ENCODE peak calls at places on chromosomes 16 and 17, in nine cellular contexts. W, Z, B, A, Y, U, M, T and E are unnamed samples.

GRCh38 chr17:31398381-31399275 is 7.2 kb downstream of the RAB11FIP4 start:
- DNase-seq in W (no peak), Z (no peak), B (no peak), A (no peak), Y (no peak), U (no peak), M (peak), T (no peak), E (no peak)

GRCh38 chr17:58153046-58153445 is 4.9 kb downstream of the OR4D1 start:
- DNase-seq in W (no peak), Z (no peak), B (no peak), A (no peak), Y (no peak), U (no peak), M (no peak), T (peak), E (no peak)

GRCh38 chr16:89736554-89736953 is 15.2 kb downstream of the ZNF276 start:
- DNase-seq in W (no peak), Z (no peak), B (no peak), A (no peak), Y (no peak), U (no peak), M (no peak), T (no peak), E (no peak)

GRCh38 chr16:28974007-28974436 is 556 bp upstream of the SPNS1 start:
- DNase-seq in W (peak), Z (peak), B (peak), A (peak), Y (peak), U (no peak), M (no peak), T (peak), E (peak)

GRCh38 chr17:7846765-7847661 is 7.9 kb upstream of the TMEM88 start:
- DNase-seq in W (no peak), Z (no peak), B (no peak), A (no peak), Y (peak), U (no peak), M (no peak), T (no peak), E (no peak)

GRCh38 chr16:9013508-9013864 is 49.8 kb upstream of the USP7 start:
- DNase-seq in W (no peak), Z (no peak), B (no peak), A (no peak), Y (no peak), U (no peak), M (no peak), T (no peak), E (no peak)

GRCh38 chr16:72094266-72094610 is 591 bp downstream of the DHX38 start:
- DNase-seq in W (no peak), Z (no peak), B (no peak), A (no peak), Y (no peak), U (no peak), M (no peak), T (no peak), E (no peak)

GRCh38 chr17:50199211-50199633 is 2.2 kb downstream of the COL1A1 start:
- DNase-seq in W (no peak), Z (no peak), B (no peak), A (no peak), Y (no peak), U (no peak), M (no peak), T (no peak), E (no peak)

GRCh38 chr16:29811896-29812665 is at the start of gene PRRT2:
- DNase-seq in W (no peak), Z (no peak), B (peak), A (peak), Y (peak), U (no peak), M (peak), T (peak), E (no peak)

GRCh38 chr17:56125830-56126819 is 27.1 kb upstream of the ANKFN1 start:
- DNase-seq in W (no peak), Z (peak), B (peak), A (peak), Y (no peak), U (no peak), M (no peak), T (no peak), E (peak)

GRCh38 chr16:9256196-9256595 is 164.8 kb downstream of the HAPSTR1 start:
- DNase-seq in W (peak), Z (peak), B (no peak), A (peak), Y (no peak), U (no peak), M (no peak), T (peak), E (peak)

GRCh38 chr16:8595783-8596182 is 5.5 kb upstream of the TMEM114 start:
- DNase-seq in W (no peak), Z (no peak), B (no peak), A (no peak), Y (no peak), U (no peak), M (no peak), T (no peak), E (no peak)

GRCh38 chr17:11950771-11951519 is 46.3 kb downstream of the ZNF18 start:
- DNase-seq in W (no peak), Z (no peak), B (no peak), A (peak), Y (no peak), U (no peak), M (no peak), T (no peak), E (no peak)

GRCh38 chr17:65662166-65662565 is 100.7 kb upstream of the AXIN2 start:
- DNase-seq in W (no peak), Z (no peak), B (no peak), A (no peak), Y (no peak), U (no peak), M (no peak), T (no peak), E (no peak)

GRCh38 chr17:42818379-42818778 is 5.7 kb downstream of the BECN1 start:
- DNase-seq in W (no peak), Z (no peak), B (no peak), A (no peak), Y (no peak), U (no peak), M (no peak), T (no peak), E (no peak)

GRCh38 chr17:63136381-63137012 is 170.5 kb downstream of the TANC2 start:
- DNase-seq in W (no peak), Z (no peak), B (no peak), A (no peak), Y (no peak), U (no peak), M (no peak), T (no peak), E (no peak)

GRCh38 chr16:5504028-5504758 is 406.6 kb upstream of the EEF2KMT start:
- DNase-seq in W (peak), Z (no peak), B (no peak), A (no peak), Y (no peak), U (no peak), M (no peak), T (no peak), E (no peak)

GRCh38 chr16:8674413-8675022 is at the start of gene ABAT:
- DNase-seq in W (peak), Z (peak), B (peak), A (peak), Y (peak), U (peak), M (peak), T (peak), E (peak)

GRCh38 chr17:2122641-2123302 is 67.9 kb downstream of the HIC1 start:
- DNase-seq in W (peak), Z (no peak), B (peak), A (no peak), Y (peak), U (no peak), M (peak), T (peak), E (no peak)

GRCh38 chr17:83203073-83203471 is 123.7 kb downstream of the METRNL start:
- DNase-seq in W (peak), Z (no peak), B (peak), A (no peak), Y (peak), U (no peak), M (peak), T (peak), E (peak)

GRCh38 chr17:42287305-42288077 is 807 bp upstream of the STAT5A start:
- DNase-seq in W (peak), Z (no peak), B (peak), A (peak), Y (peak), U (peak), M (peak), T (peak), E (no peak)

GRCh38 chr17:66567234-66568170 is 265.1 kb downstream of the PRKCA start:
- DNase-seq in W (peak), Z (peak), B (peak), A (peak), Y (peak), U (peak), M (peak), T (peak), E (peak)

GRCh38 chr16:22302776-22303363 is 5.7 kb downstream of the POLR3E start:
- DNase-seq in W (no peak), Z (no peak), B (no peak), A (no peak), Y (no peak), U (no peak), M (no peak), T (no peak), E (no peak)

GRCh38 chr17:57401556-57402488 is 145.5 kb downstream of the MSI2 start:
- DNase-seq in W (no peak), Z (peak), B (no peak), A (no peak), Y (no peak), U (no peak), M (no peak), T (no peak), E (peak)

GRCh38 chr16:70267516-70267915 is 15.8 kb upstream of the EXOSC6 start:
- DNase-seq in W (peak), Z (peak), B (no peak), A (peak), Y (no peak), U (no peak), M (peak), T (no peak), E (peak)

GRCh38 chr17:64682261-64683181 is 20.4 kb upstream of the SMURF2 start:
- DNase-seq in W (no peak), Z (peak), B (no peak), A (no peak), Y (no peak), U (no peak), M (no peak), T (no peak), E (no peak)

GRCh38 chr17:47611372-47612350 is 38.1 kb upstream of the KPNB1 start:
- DNase-seq in W (no peak), Z (no peak), B (no peak), A (no peak), Y (no peak), U (no peak), M (no peak), T (no peak), E (no peak)

DNA sequence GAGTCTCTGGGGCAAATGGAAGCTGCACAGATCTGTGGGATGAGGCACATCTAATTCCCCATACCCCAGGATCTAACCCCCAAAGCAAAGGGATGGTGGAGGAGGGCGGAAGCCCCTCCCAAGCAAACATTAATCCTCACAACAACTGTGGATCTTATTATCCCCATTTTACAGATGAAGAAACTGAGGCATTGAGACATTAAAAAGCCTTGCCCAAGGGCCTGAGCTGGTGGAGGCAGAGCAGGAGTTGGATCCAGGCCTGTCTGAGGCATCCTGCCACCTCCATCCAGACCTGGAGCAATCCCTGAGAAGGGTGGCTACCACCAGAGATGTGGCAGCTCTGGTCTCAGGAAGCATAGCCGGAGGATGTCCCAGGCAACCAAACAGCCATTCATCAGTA is 17.7 kb upstream of the CBFB start:
- DNase-seq in W (no peak), Z (no peak), B (no peak), A (no peak), Y (no peak), U (no peak), M (no peak), T (no peak), E (no peak)
- TF ChIP-seq EP300 in W (no peak), Z (no peak), B (no peak), A (no peak), Y (no peak), U (no peak), M (no peak), T (no peak), E (no peak)

DNA sequence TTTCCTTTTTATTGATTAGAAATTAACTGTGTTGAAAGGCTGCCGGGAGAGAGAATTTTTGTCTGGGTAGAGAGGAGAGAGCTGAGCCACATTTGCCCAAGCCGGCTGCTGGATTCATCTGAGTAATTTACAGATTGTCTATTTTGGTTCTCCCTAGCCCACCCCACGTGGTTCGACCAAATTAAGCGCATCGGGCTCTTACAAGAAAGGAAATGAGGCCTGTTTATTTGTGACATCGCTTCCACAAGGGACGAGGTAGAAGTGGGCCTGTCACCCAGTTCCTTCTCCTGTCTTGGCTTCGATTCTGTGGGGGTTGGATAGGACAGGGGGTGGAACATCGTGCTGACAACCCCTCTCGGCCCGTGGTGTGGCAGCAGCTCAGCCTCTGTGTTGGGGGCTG is 42.9 kb downstream of the SYT17 start:
- DNase-seq in W (no peak), Z (no peak), B (no peak), A (no peak), Y (no peak), U (no peak), M (no peak), T (no peak), E (no peak)
- TF ChIP-seq EP300 in W (no peak), Z (no peak), B (no peak), A (no peak), Y (no peak), U (no peak), M (no peak), T (no peak), E (no peak)

DNA sequence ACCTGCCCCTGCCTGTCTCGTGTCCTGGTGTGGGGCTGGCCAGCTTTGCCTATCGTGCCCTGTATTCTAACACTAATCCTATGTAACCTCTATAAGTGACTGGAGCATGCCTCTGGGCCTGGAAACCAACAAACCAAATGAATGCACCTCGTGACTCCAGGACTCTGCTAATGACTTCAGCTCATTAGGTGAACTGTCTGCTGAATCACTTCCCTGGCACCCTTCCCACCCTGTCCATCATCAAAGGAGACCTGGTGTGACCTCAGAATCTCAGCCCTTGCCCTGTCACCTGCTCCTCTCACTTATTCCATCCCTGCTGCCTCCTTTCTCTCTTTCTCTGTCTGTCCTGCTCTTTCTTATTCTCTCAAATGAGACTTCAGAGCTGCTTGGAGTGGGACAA is 322.4 kb downstream of the CBLN1 start:
- DNase-seq in W (no peak), Z (no peak), B (no peak), A (no peak), Y (no peak), U (no peak), M (no peak), T (no peak), E (no peak)
- TF ChIP-seq EP300 in W (no peak), Z (no peak), B (no peak), A (no peak), Y (no peak), U (no peak), M (no peak), T (no peak), E (no peak)

DNA sequence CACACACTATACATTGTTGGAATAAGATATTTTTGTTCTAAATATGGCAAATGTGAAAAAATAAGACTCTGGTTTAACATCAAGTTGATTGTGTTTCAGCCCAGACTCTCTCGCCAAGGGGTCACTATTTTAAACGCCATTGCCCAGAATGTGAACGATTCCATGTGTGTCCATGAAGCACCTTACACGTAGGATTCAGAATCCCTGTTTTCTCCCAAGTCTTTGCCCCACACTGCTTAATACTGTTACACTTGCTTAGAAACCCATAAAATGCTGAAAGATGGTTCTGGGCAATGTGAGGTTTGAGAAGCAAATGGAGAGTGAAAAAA is 7.7 kb downstream of the HS3ST3B1 start:
- DNase-seq in W (no peak), Z (no peak), B (no peak), A (no peak), Y (no peak), U (no peak), M (no peak), T (no peak), E (no peak)
- TF ChIP-seq EP300 in W (no peak), Z (no peak), B (no peak), A (no peak), Y (no peak), U (no peak), M (no peak), T (no peak), E (no peak)

DNA sequence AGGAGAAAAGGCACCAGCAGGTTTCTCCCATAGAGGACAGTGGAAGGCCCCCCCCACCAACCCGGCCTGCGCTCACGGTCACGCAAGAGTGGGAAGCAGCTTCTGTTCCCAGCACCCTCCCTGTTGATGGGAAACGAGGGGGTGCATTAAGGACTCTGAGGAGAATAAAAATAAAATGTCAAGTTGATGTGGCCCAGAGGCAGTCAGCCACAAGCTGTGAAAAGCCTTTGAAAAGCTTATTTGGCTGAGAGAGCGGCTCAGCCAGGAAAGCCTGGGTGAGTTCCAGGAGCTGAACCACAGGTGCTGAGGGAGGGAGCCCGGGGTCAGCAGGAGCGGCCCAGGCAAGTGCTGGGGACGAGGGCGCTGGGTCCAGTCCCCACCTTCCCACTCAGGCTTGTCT is 26.9 kb upstream of the SPATA32 start:
- DNase-seq in W (peak), Z (no peak), B (no peak), A (no peak), Y (no peak), U (no peak), M (peak), T (peak), E (no peak)
- TF ChIP-seq EP300 in W (peak), Z (no peak), B (no peak), A (no peak), Y (no peak), U (peak), M (no peak), T (no peak), E (no peak)

GRCh38 chr17:76840884-76841775 is 27.1 kb upstream of the MGAT5B start:
- DNase-seq in W (no peak), Z (no peak), B (no peak), A (peak), Y (no peak), U (no peak), M (no peak), T (no peak), E (no peak)
- TF ChIP-seq EP300 in W (no peak), Z (no peak), B (no peak), A (no peak), Y (no peak), U (no peak), M (no peak), T (no peak), E (no peak)

DNA sequence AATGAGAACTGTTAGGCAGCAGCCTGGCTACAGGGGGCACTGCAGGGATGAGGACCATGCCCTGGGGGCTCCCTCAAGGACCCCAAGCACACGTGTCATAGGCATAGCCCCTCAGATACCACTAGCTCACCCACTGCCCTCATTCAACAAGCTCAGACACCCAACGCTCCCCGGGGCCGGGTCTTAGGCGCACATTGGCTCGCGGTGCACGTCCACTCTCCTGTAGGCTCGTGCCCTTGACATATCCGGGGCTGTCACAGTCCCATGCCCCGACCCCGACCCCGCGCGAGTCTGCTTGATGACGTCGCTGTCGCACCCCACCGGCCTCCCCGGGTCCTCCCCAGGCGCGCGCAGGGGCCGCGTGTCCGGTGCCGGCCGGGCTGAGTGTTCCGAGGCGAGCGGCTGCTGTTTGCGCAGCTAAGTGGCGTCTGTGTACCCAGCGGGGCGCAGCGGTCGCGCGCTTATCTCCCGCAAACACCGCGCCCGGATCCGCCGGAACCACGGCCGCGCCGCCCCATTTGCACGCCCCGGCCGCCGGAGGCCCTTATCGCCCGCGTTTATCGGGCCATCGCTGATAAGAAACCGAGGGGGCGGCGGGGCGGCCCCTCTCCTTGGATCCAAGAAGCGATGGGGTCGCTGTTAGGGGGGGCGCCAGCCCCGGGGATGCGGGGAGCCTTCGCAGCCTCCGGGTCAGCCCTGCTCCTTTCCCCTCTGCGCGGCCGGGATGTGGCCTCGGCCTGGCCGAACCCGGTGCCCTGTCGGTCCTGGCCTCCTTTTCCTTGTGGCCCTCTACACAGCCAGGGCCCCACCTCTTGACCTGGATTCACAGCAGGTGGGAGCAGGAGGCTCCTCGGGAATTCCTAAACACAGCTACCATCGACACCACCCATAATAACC is 20.7 kb upstream of the NAGS start:
- DNase-seq in W (peak), Z (peak), B (no peak), A (peak), Y (no peak), U (peak), M (no peak), T (peak), E (peak)
- TF ChIP-seq EP300 in W (no peak), Z (no peak), B (no peak), A (peak), Y (no peak), U (no peak), M (no peak), T (no peak), E (no peak)

GRCh38 chr17:35167666-35168065 is 20.0 kb downstream of the UNC45B start:
- DNase-seq in W (no peak), Z (no peak), B (no peak), A (no peak), Y (no peak), U (no peak), M (no peak), T (no peak), E (no peak)
- TF ChIP-seq EP300 in W (no peak), Z (no peak), B (no peak), A (no peak), Y (no peak), U (no peak), M (no peak), T (no peak), E (no peak)